ENCODE peak calls at places on chromosome 1, in seven cellular contexts. One of them, this sample, is unnamed.
A peak's percentile ranks its signal among the peaks of the same experiment; 100 is the strongest.

GRCh38 chr1:119488216-119488615 is 18.8 kb upstream of the HSD3B1 start:
- DNase-seq in GM04503: no peak
- DNase-seq in ELR: no peak
- DNase-seq in prostate gland: no peak
- DNase-seq in CD4-positive, CD25-positive, alpha-beta regulatory T cell: no peak
- DNase-seq in cardiac fibroblast: no peak
- DNase-seq in HuH-7.5: no peak
- DNase-seq in this sample: no peak

GRCh38 chr1:42282024-42282579 is 52.9 kb downstream of the FOXJ3 start:
- DNase-seq in GM04503: peak; percentile 74
- DNase-seq in HuH-7.5: no peak
- DNase-seq in ELR: peak; percentile 8
- DNase-seq in cardiac fibroblast: peak; percentile 75
- DNase-seq in prostate gland: no peak
- DNase-seq in CD4-positive, CD25-positive, alpha-beta regulatory T cell: no peak
- DNase-seq in this sample: no peak

GRCh38 chr1:181097242-181097641 is 8.7 kb downstream of the IER5 start:
- DNase-seq in CD4-positive, CD25-positive, alpha-beta regulatory T cell: no peak
- DNase-seq in cardiac fibroblast: no peak
- DNase-seq in HuH-7.5: no peak
- DNase-seq in GM04503: no peak
- DNase-seq in ELR: peak; percentile 46
- DNase-seq in prostate gland: no peak
- DNase-seq in this sample: no peak

GRCh38 chr1:25167269-25168192 is 64.8 kb downstream of the SYF2 start:
- DNase-seq in GM04503: no peak
- DNase-seq in ELR: peak; percentile 9
- DNase-seq in HuH-7.5: no peak
- DNase-seq in cardiac fibroblast: no peak
- DNase-seq in prostate gland: no peak
- DNase-seq in CD4-positive, CD25-positive, alpha-beta regulatory T cell: no peak
- DNase-seq in this sample: no peak

GRCh38 chr1:227947678-227948492 is at the start of gene WNT9A:
- DNase-seq in ELR: peak; percentile 48
- DNase-seq in HuH-7.5: peak; percentile 85
- DNase-seq in prostate gland: no peak
- DNase-seq in cardiac fibroblast: peak; percentile 33
- DNase-seq in GM04503: no peak
- DNase-seq in CD4-positive, CD25-positive, alpha-beta regulatory T cell: no peak
- DNase-seq in this sample: peak; percentile 28

GRCh38 chr1:192190066-192190465 is 31.8 kb downstream of the RGS18 start:
- DNase-seq in CD4-positive, CD25-positive, alpha-beta regulatory T cell: no peak
- DNase-seq in prostate gland: no peak
- DNase-seq in ELR: no peak
- DNase-seq in cardiac fibroblast: no peak
- DNase-seq in HuH-7.5: no peak
- DNase-seq in GM04503: no peak
- DNase-seq in this sample: no peak

GRCh38 chr1:182392045-182393028 is 747 bp upstream of the GLUL start:
- DNase-seq in prostate gland: peak; percentile 34
- DNase-seq in ELR: peak; percentile 36
- DNase-seq in CD4-positive, CD25-positive, alpha-beta regulatory T cell: no peak
- DNase-seq in HuH-7.5: peak; percentile 15
- DNase-seq in GM04503: no peak
- DNase-seq in cardiac fibroblast: peak; percentile 54
- DNase-seq in this sample: no peak

GRCh38 chr1:33332357-33332789 is 11.5 kb upstream of the A3GALT2 start:
- DNase-seq in ELR: no peak
- DNase-seq in HuH-7.5: no peak
- DNase-seq in cardiac fibroblast: no peak
- DNase-seq in GM04503: no peak
- DNase-seq in CD4-positive, CD25-positive, alpha-beta regulatory T cell: no peak
- DNase-seq in prostate gland: no peak
- DNase-seq in this sample: no peak

GRCh38 chr1:95561244-95561840 is 327.3 kb downstream of the RWDD3 start:
- DNase-seq in cardiac fibroblast: no peak
- DNase-seq in HuH-7.5: no peak
- DNase-seq in GM04503: no peak
- DNase-seq in ELR: no peak
- DNase-seq in CD4-positive, CD25-positive, alpha-beta regulatory T cell: no peak
- DNase-seq in prostate gland: no peak
- DNase-seq in this sample: no peak

GRCh38 chr1:220841293-220841692 is 38.0 kb upstream of the HLX start:
- DNase-seq in ELR: peak; percentile 34
- DNase-seq in prostate gland: no peak
- DNase-seq in CD4-positive, CD25-positive, alpha-beta regulatory T cell: no peak
- DNase-seq in GM04503: no peak
- DNase-seq in cardiac fibroblast: no peak
- DNase-seq in HuH-7.5: no peak
- DNase-seq in this sample: no peak

GRCh38 chr1:201011616-201012015 is 11.9 kb downstream of the KIF21B start:
- DNase-seq in prostate gland: no peak
- DNase-seq in ELR: no peak
- DNase-seq in cardiac fibroblast: no peak
- DNase-seq in HuH-7.5: no peak
- DNase-seq in CD4-positive, CD25-positive, alpha-beta regulatory T cell: no peak
- DNase-seq in GM04503: no peak
- DNase-seq in this sample: no peak

GRCh38 chr1:24117722-24118409 is 5.9 kb upstream of the MYOM3 start:
- DNase-seq in HuH-7.5: no peak
- DNase-seq in CD4-positive, CD25-positive, alpha-beta regulatory T cell: no peak
- DNase-seq in GM04503: no peak
- DNase-seq in cardiac fibroblast: peak; percentile 71
- DNase-seq in ELR: peak; percentile 52
- DNase-seq in prostate gland: no peak
- DNase-seq in this sample: no peak

GRCh38 chr1:110136911-110137310 is 13.4 kb upstream of the SLC6A17 start:
- DNase-seq in CD4-positive, CD25-positive, alpha-beta regulatory T cell: no peak
- DNase-seq in prostate gland: no peak
- DNase-seq in ELR: no peak
- DNase-seq in cardiac fibroblast: no peak
- DNase-seq in GM04503: no peak
- DNase-seq in HuH-7.5: no peak
- DNase-seq in this sample: no peak

GRCh38 chr1:209416009-209416408 is 167.5 kb upstream of the CAMK1G start:
- DNase-seq in ELR: peak; percentile 45
- DNase-seq in cardiac fibroblast: no peak
- DNase-seq in HuH-7.5: no peak
- DNase-seq in prostate gland: peak; percentile 89
- DNase-seq in CD4-positive, CD25-positive, alpha-beta regulatory T cell: no peak
- DNase-seq in GM04503: no peak
- DNase-seq in this sample: no peak

GRCh38 chr1:2137257-2138121 is 57.1 kb downstream of the FAAP20 start:
- DNase-seq in HuH-7.5: no peak
- DNase-seq in CD4-positive, CD25-positive, alpha-beta regulatory T cell: no peak
- DNase-seq in GM04503: no peak
- DNase-seq in cardiac fibroblast: no peak
- DNase-seq in ELR: no peak
- DNase-seq in prostate gland: no peak
- DNase-seq in this sample: no peak

GRCh38 chr1:26132128-26132824 is 20.7 kb downstream of the PDIK1L start:
- DNase-seq in CD4-positive, CD25-positive, alpha-beta regulatory T cell: no peak
- DNase-seq in cardiac fibroblast: peak; percentile 18
- DNase-seq in HuH-7.5: no peak
- DNase-seq in prostate gland: no peak
- DNase-seq in GM04503: no peak
- DNase-seq in ELR: peak; percentile 51
- DNase-seq in this sample: no peak

GRCh38 chr1:88509369-88509768 is 174.7 kb upstream of the PKN2 start:
- DNase-seq in HuH-7.5: no peak
- DNase-seq in cardiac fibroblast: no peak
- DNase-seq in prostate gland: no peak
- DNase-seq in ELR: no peak
- DNase-seq in GM04503: no peak
- DNase-seq in CD4-positive, CD25-positive, alpha-beta regulatory T cell: no peak
- DNase-seq in this sample: no peak

GRCh38 chr1:193069748-193070394 is 10.5 kb downstream of the RO60 start:
- DNase-seq in cardiac fibroblast: peak; percentile 24
- DNase-seq in GM04503: no peak
- DNase-seq in ELR: peak; percentile 48
- DNase-seq in prostate gland: no peak
- DNase-seq in HuH-7.5: no peak
- DNase-seq in CD4-positive, CD25-positive, alpha-beta regulatory T cell: no peak
- DNase-seq in this sample: no peak

GRCh38 chr1:222815367-222815765 is 527 bp downstream of the DISP1 start:
- DNase-seq in GM04503: no peak
- DNase-seq in CD4-positive, CD25-positive, alpha-beta regulatory T cell: peak; percentile 35
- DNase-seq in HuH-7.5: no peak
- DNase-seq in cardiac fibroblast: peak; percentile 56
- DNase-seq in prostate gland: no peak
- DNase-seq in ELR: peak; percentile 76
- DNase-seq in this sample: peak; percentile 48

GRCh38 chr1:157691285-157691920 is 9.2 kb downstream of the FCRL3 start:
- DNase-seq in cardiac fibroblast: peak; percentile 21
- DNase-seq in ELR: peak; percentile 49
- DNase-seq in CD4-positive, CD25-positive, alpha-beta regulatory T cell: no peak
- DNase-seq in GM04503: no peak
- DNase-seq in HuH-7.5: peak; percentile 18
- DNase-seq in prostate gland: no peak
- DNase-seq in this sample: no peak

GRCh38 chr1:97137862-97138514 is 416.4 kb downstream of the PTBP2 start:
- DNase-seq in cardiac fibroblast: peak; percentile 92
- DNase-seq in prostate gland: peak; percentile 44
- DNase-seq in GM04503: peak; percentile 50
- DNase-seq in CD4-positive, CD25-positive, alpha-beta regulatory T cell: no peak
- DNase-seq in ELR: peak; percentile 82
- DNase-seq in HuH-7.5: peak; percentile 10
- DNase-seq in this sample: no peak

GRCh38 chr1:112397051-112397471 is 1.0 kb downstream of the CTTNBP2NL start:
- DNase-seq in prostate gland: no peak
- DNase-seq in CD4-positive, CD25-positive, alpha-beta regulatory T cell: no peak
- DNase-seq in cardiac fibroblast: no peak
- DNase-seq in GM04503: no peak
- DNase-seq in ELR: no peak
- DNase-seq in HuH-7.5: no peak
- DNase-seq in this sample: no peak

GRCh38 chr1:10916311-10916710 is 96.1 kb upstream of the TARDBP start:
- DNase-seq in prostate gland: no peak
- DNase-seq in CD4-positive, CD25-positive, alpha-beta regulatory T cell: no peak
- DNase-seq in cardiac fibroblast: no peak
- DNase-seq in ELR: no peak
- DNase-seq in GM04503: no peak
- DNase-seq in HuH-7.5: no peak
- DNase-seq in this sample: no peak

GRCh38 chr1:180954766-180955165 is 42.1 kb downstream of the KIAA1614 start:
- DNase-seq in GM04503: no peak
- DNase-seq in cardiac fibroblast: no peak
- DNase-seq in ELR: no peak
- DNase-seq in CD4-positive, CD25-positive, alpha-beta regulatory T cell: no peak
- DNase-seq in prostate gland: no peak
- DNase-seq in HuH-7.5: no peak
- DNase-seq in this sample: no peak

GRCh38 chr1:222455188-222455879 is 92.6 kb downstream of the HHIPL2 start:
- DNase-seq in prostate gland: peak; percentile 79
- DNase-seq in HuH-7.5: peak; percentile 47
- DNase-seq in cardiac fibroblast: peak; percentile 92
- DNase-seq in CD4-positive, CD25-positive, alpha-beta regulatory T cell: peak; percentile 57
- DNase-seq in GM04503: peak; percentile 60
- DNase-seq in ELR: peak; percentile 85
- DNase-seq in this sample: peak; percentile 80

GRCh38 chr1:83077411-83077810 is 921.5 kb downstream of the TTLL7 start:
- DNase-seq in CD4-positive, CD25-positive, alpha-beta regulatory T cell: no peak
- DNase-seq in ELR: no peak
- DNase-seq in HuH-7.5: no peak
- DNase-seq in cardiac fibroblast: peak; percentile 7
- DNase-seq in GM04503: no peak
- DNase-seq in prostate gland: no peak
- DNase-seq in this sample: no peak

GRCh38 chr1:20440785-20441200 is 45.2 kb downstream of the CAMK2N1 start:
- DNase-seq in CD4-positive, CD25-positive, alpha-beta regulatory T cell: peak; percentile 23
- DNase-seq in prostate gland: no peak
- DNase-seq in HuH-7.5: peak; percentile 74
- DNase-seq in GM04503: no peak
- DNase-seq in cardiac fibroblast: peak; percentile 65
- DNase-seq in ELR: peak; percentile 61
- DNase-seq in this sample: no peak

GRCh38 chr1:242205622-242206489 is 207.0 kb upstream of the MAP1LC3C start:
- DNase-seq in HuH-7.5: no peak
- DNase-seq in CD4-positive, CD25-positive, alpha-beta regulatory T cell: no peak
- DNase-seq in prostate gland: no peak
- DNase-seq in ELR: no peak
- DNase-seq in GM04503: no peak
- DNase-seq in cardiac fibroblast: no peak
- DNase-seq in this sample: no peak

GRCh38 chr1:192807968-192808587 is 761 bp upstream of the RGS2 start:
- DNase-seq in ELR: peak; percentile 73
- DNase-seq in HuH-7.5: no peak
- DNase-seq in GM04503: no peak
- DNase-seq in prostate gland: peak; percentile 6
- DNase-seq in cardiac fibroblast: peak; percentile 73
- DNase-seq in CD4-positive, CD25-positive, alpha-beta regulatory T cell: no peak
- DNase-seq in this sample: no peak

This sample was measured in T1000.